ENCODE peak calls at places on chromosome 19, in six cellular contexts. D is upper lobe of right lung, O is transverse colon, W is H9, R is cardiac muscle cell, H is fibroblast of lung. X is an unnamed sample.

GRCh38 chr19:15337202-15337601 is 4.9 kb upstream of the BRD4 start:
- DNase-seq in D (no peak), O (no peak), W (no peak), R (peak; percentile 38), H (peak; percentile 60), X (no peak)

GRCh38 chr19:42023121-42023942 is 29.3 kb upstream of the ATP1A3 start:
- DNase-seq in D (no peak), O (peak; percentile 24), W (peak; percentile 76), R (peak; percentile 30), H (peak; percentile 9), X (no peak)

GRCh38 chr19:34305221-34306058 is 51.1 kb downstream of the GARRE1 start:
- DNase-seq in D (no peak), O (no peak), W (no peak), R (peak; percentile 38), H (no peak), X (no peak)

GRCh38 chr19:19459707-19460251 is 54.3 kb downstream of the GATAD2A start:
- DNase-seq in D (no peak), O (peak; percentile 54), W (no peak), R (peak; percentile 58), H (peak; percentile 58), X (peak; percentile 46)

GRCh38 chr19:42850981-42851717 is 28.4 kb downstream of the PSG1 start:
- DNase-seq in D (no peak), O (peak; percentile 15), W (no peak), R (peak; percentile 73), H (peak; percentile 62), X (peak; percentile 25)

GRCh38 chr19:10760268-10760944 is 42.5 kb downstream of the DNM2 start:
- DNase-seq in D (no peak), O (peak; percentile 49), W (no peak), R (no peak), H (no peak), X (no peak)

GRCh38 chr19:51331193-51331592 is 10.7 kb downstream of the VSIG10L start:
- DNase-seq in D (no peak), O (no peak), W (no peak), R (no peak), H (no peak), X (no peak)

GRCh38 chr19:11377237-11377636 is 2.8 kb downstream of the SWSAP1 start:
- DNase-seq in D (no peak), O (peak; percentile 48), W (no peak), R (peak; percentile 85), H (peak; percentile 92), X (no peak)

GRCh38 chr19:1364070-1364719 is 19.5 kb upstream of the NDUFS7 start:
- DNase-seq in D (no peak), O (no peak), W (no peak), R (peak; percentile 16), H (no peak), X (no peak)

GRCh38 chr19:48390188-48391099 is 907 bp downstream of the KDELR1 start:
- DNase-seq in D (peak; percentile 87), O (peak; percentile 75), W (peak; percentile 65), R (peak; percentile 72), H (peak; percentile 61), X (peak; percentile 64)

GRCh38 chr19:50906217-50906616 is 5.0 kb downstream of the KLK4 start:
- DNase-seq in D (no peak), O (peak; percentile 14), W (peak; percentile 77), R (peak; percentile 40), H (peak; percentile 6), X (no peak)

GRCh38 chr19:2253106-2254051 is 2.8 kb downstream of the JSRP1 start:
- DNase-seq in D (no peak), O (no peak), W (peak; percentile 79), R (no peak), H (no peak), X (no peak)

GRCh38 chr19:55777528-55777927 is 8.6 kb downstream of the RFPL4AL1 start:
- DNase-seq in D (no peak), O (peak; percentile 14), W (no peak), R (no peak), H (no peak), X (no peak)

GRCh38 chr19:10692673-10693264 is 8.5 kb upstream of the QTRT1 start:
- DNase-seq in D (no peak), O (no peak), W (peak; percentile 54), R (no peak), H (no peak), X (no peak)

GRCh38 chr19:45876411-45877197 is 9.3 kb downstream of the IRF2BP1 start:
- DNase-seq in D (peak; percentile 85), O (peak; percentile 57), W (peak; percentile 60), R (peak; percentile 75), H (peak; percentile 22), X (peak; percentile 41)

GRCh38 chr19:33231511-33231910 is 5.9 kb upstream of the SLC7A10 start:
- DNase-seq in D (no peak), O (no peak), W (no peak), R (peak; percentile 84), H (peak; percentile 69), X (no peak)

GRCh38 chr19:33227870-33228599 is 2.4 kb upstream of the SLC7A10 start:
- DNase-seq in D (no peak), O (no peak), W (no peak), R (peak; percentile 12), H (peak; percentile 3), X (no peak)

GRCh38 chr19:33232656-33233055 is 7.0 kb upstream of the SLC7A10 start:
- DNase-seq in D (no peak), O (no peak), W (no peak), R (no peak), H (no peak), X (no peak)

GRCh38 chr19:33227242-33227650 is 1.6 kb upstream of the SLC7A10 start:
- DNase-seq in D (peak; percentile 84), O (no peak), W (peak; percentile 57), R (peak; percentile 96), H (peak; percentile 63), X (no peak)

GRCh38 chr19:33229962-33230361 is 4.3 kb upstream of the SLC7A10 start:
- DNase-seq in D (no peak), O (no peak), W (no peak), R (no peak), H (no peak), X (no peak)
- H3K27ac ChIP-seq in D (no peak overlapping the region), O (no peak overlapping the region), W (no peak overlapping the region), R (no peak overlapping the region), H (no peak overlapping the region), X (no peak overlapping the region)

GRCh38 chr19:40802300-40803169 is 3.5 kb downstream of the EGLN2 start:
- DNase-seq in D (peak; percentile 73), O (peak; percentile 77), W (no peak), R (peak; percentile 42), H (no peak), X (peak; percentile 87)
- H3K4me1 ChIP-seq in D (peaks cover 81% of the 10 kb centered on the region), O (peaks cover 85% of the 10 kb centered on the region), W (peaks cover 15% of the 10 kb centered on the region), R (peaks cover 42% of the 10 kb centered on the region), H (peaks cover 51% of the 10 kb centered on the region), X (peaks cover 91% of the 10 kb centered on the region)

DNA sequence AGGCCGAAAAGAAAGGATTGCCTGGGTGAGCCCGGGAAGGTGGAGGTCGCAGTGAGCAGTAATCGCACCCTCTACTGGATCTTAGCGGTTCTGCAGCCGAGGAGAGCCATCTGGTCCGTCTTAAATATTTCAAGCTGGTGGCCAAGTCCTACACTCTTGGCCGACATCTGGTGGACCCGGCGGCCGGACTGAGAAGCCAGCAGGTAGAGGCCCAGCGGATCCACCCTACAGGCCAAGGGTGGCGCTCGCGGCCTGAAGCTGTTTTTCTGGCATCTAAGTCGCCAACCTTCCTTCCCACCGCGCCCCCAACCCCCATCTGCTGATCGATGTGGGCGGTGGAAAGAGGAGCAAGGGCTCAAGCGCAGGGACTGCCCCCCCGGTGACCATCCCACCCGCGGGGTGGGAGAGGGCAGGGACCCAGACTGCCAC is 46.5 kb upstream of the ZNF730 start:
- DNase-seq in D (no peak), O (peak; percentile 11), W (peak; percentile 43), R (peak; percentile 60), H (peak; percentile 54), X (peak; percentile 46)
- TF ChIP-seq CTCF in D (peak; percentile 37), O (no peak), W (peak; percentile 38), R (peak; percentile 57), H (peak; percentile 62), X (peak; percentile 65)

DNA sequence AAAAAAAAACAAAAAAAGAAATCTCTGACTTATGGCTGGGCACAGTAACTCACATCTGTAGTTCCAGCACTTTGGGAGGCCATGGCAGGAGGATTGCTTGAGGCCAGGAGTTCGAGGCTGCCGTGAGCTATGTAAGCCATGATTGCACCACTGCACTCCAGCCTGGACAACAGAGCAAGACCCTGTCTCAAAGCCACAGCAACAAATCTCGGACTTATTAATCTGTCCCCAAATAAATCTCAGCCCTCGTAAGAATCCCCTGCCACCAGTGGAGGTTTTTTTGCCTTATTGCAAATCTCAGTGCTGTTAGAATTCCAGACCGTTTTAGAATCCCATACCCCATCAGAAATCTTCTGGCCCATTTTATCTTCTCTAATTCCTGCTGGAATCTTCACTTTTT is 4.9 kb downstream of the SHKBP1 start:
- DNase-seq in D (no peak), O (no peak), W (no peak), R (no peak), H (no peak), X (no peak)
- H3K27ac ChIP-seq in D (no peak overlapping the region), O (no peak overlapping the region), W (no peak overlapping the region), R (no peak overlapping the region), H (no peak overlapping the region), X (no peak overlapping the region)

GRCh38 chr19:13033244-13033643 is 38.0 kb downstream of the NFIX start:
- DNase-seq in D (no peak), O (no peak), W (no peak), R (no peak), H (no peak), X (no peak)

GRCh38 chr19:13033819-13034611 is 38.7 kb downstream of the NFIX start:
- DNase-seq in D (peak; percentile 87), O (peak; percentile 88), W (peak; percentile 79), R (peak; percentile 84), H (peak; percentile 59), X (peak; percentile 86)

GRCh38 chr19:13035820-13036365 is 40.6 kb downstream of the NFIX start:
- DNase-seq in D (peak; percentile 62), O (no peak), W (no peak), R (no peak), H (no peak), X (no peak)

GRCh38 chr19:13032837-13033236 is 37.6 kb downstream of the NFIX start:
- DNase-seq in D (no peak), O (no peak), W (no peak), R (no peak), H (no peak), X (no peak)

DNA sequence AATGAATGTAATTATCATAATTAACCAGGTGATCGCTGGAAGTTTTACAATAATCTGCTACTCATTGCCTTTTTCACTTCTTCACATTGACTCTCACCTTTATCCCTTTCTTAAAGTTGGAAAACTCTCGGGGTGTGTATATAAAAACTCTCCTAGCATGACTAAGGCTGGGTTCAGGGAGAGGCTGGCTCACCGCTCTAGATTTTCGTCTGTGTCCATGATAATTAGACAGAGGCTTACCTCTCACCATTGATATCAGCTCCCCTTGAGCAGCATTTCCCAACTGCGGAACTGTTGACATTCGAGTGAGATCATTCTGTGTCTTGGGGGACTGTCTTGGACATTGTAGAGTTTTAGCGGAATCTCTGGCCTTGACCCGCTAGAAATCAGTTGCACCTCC is 39.4 kb downstream of the NFIX start:
- DNase-seq in D (no peak), O (no peak), W (no peak), R (no peak), H (no peak), X (no peak)
- H3K4me1 ChIP-seq in D (peaks cover 96% of the 10 kb centered on the region), O (peaks cover 99% of the 10 kb centered on the region), W (no peaks in the 10 kb centered on the region), R (no peaks in the 10 kb centered on the region), H (peaks cover 48% of the 10 kb centered on the region), X (peaks cover 98% of the 10 kb centered on the region)

X was measured in left ventricle myocardium inferior.